ENCODE peak calls at places on chromosomes 5 and 9, in five cellular contexts. N, H, C, A and Z are unnamed samples.

GRCh38 chr5:5103249-5103648 is 36.9 kb upstream of the ADAMTS16 start:
- DNase-seq in C (no peak), H (no peak), N (no peak), A (no peak), Z (no peak)

GRCh38 chr9:89753472-89754055 is 148.8 kb downstream of the GADD45G start:
- DNase-seq in C (no peak), A (no peak), H (no peak), N (no peak), Z (no peak)

GRCh38 chr5:145991044-145991575 is 54.7 kb downstream of the SH3RF2 start:
- DNase-seq in N (no peak), A (no peak), H (no peak), C (no peak), Z (no peak)

GRCh38 chr5:124398471-124398870 is 348.0 kb downstream of the ZNF608 start:
- DNase-seq in C (no peak), H (no peak), N (no peak), A (no peak), Z (no peak)

GRCh38 chr9:134344068-134344820 is 18.0 kb downstream of the RXRA start:
- DNase-seq in N (no peak), H (no peak), C (no peak), A (no peak), Z (no peak)

GRCh38 chr5:72818866-72819534 is 2.5 kb downstream of the TNPO1 start:
- DNase-seq in A (peak), C (peak), H (peak), N (peak), Z (no peak)

GRCh38 chr9:99947395-99947794 is 40.9 kb downstream of the STX17 start:
- DNase-seq in C (no peak), H (no peak), N (no peak), A (no peak), Z (no peak)

GRCh38 chr5:178207917-178208280 is 3.6 kb downstream of the HNRNPAB start:
- DNase-seq in A (no peak), C (no peak), N (no peak), H (no peak), Z (no peak)

GRCh38 chr5:27821681-27822080 is 783.3 kb upstream of the CDH9 start:
- DNase-seq in A (no peak), H (no peak), C (no peak), N (no peak), Z (no peak)

GRCh38 chr5:168552146-168552545 is 23.0 kb downstream of the FBLL1 start:
- DNase-seq in N (no peak), C (no peak), A (no peak), H (no peak), Z (no peak)

GRCh38 chr5:175013251-175013650 is 288.9 kb downstream of the MSX2 start:
- DNase-seq in N (no peak), C (no peak), A (no peak), H (no peak), Z (no peak)

GRCh38 chr9:25397746-25398145 is 280.5 kb downstream of the TUSC1 start:
- DNase-seq in A (no peak), C (no peak), N (no peak), H (no peak), Z (no peak)

GRCh38 chr5:45696206-45696836 is at the start of gene HCN1:
- DNase-seq in A (peak), H (peak), C (no peak), N (no peak), Z (peak)

DNA sequence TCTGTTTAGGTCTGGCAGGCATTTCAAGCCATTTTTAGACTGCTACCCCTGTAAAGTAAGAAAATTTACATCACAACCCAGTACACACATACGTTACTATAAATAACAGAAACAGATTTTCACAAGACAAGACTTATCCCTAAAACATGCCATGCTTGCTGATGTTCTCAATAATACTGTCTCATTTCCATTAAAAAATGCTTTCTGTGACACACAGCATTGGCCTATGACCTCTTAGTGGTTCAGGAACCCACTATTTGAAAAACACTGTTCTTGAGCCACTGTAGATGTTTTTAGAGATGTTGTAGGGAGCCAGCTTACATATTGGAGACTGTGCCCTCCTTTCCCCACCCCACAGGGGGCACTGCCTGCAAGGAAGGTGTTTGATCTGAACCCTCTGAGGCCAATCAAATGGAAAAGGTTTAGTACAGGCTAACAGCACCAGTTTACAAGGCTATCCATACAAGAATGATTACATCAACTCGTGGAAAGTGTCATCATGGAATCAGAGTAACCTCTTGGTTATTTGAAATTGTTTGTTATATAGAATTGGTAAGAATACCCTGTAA is 30.8 kb downstream of the ZSWIM6 start:
- DNase-seq in C (no peak), A (no peak), H (no peak), N (no peak), Z (no peak)
- TF ChIP-seq CTCF in C (no peak), A (peak), H (no peak), N (no peak), Z (peak)

GRCh38 chr9:85332487-85332886 is 409.3 kb downstream of the AGTPBP1 start:
- DNase-seq in A (peak), N (no peak), H (no peak), C (no peak), Z (no peak)
- TF ChIP-seq CTCF in A (peak), N (no peak), H (no peak), C (no peak), Z (peak)

GRCh38 chr9:92682269-92682668 is 12.3 kb upstream of the IPPK start:
- DNase-seq in C (no peak), N (no peak), A (no peak), H (no peak), Z (peak)
- TF ChIP-seq CTCF in C (no peak), N (no peak), A (no peak), H (no peak), Z (no peak)

DNA sequence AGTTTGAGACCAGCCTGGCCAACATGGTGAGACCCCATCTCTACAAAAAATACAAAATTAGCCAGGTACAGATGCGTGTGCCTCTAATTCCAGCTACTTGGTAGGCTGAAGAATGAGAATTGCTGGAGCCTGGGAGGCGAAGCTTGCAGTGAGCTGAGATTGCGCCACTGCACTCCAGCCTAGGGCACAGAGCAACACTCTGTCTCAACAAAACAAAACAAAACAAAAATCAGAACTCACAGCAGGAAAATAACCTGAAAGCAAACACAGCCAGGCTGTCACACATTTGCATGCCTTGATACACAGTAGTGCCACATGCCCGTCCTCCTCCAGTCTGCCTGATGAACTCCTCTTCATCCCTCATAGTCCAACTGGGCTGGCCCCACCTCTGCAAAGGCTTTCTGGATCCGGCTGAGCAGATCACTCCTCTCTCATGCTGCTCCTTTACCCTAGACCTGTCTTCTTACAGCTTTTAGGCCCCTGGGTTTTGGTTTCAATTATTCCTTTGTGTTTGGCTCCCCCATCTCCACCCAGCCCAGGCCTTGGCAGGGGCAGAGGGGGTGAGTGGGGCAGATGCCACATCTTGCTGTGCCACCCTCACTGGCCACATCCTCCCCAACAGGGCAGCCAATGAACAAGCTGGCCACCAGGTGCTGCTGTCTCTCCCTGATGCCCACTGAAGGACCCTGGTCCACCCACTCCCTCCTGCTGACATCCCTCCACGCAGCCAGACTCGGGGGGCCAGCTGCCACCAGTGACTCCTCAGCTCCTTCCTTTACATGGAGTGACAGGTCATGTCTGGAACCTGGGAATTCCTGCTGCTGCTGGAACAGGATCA is 62.0 kb upstream of the GGTA1 start:
- DNase-seq in N (no peak), A (no peak), C (no peak), H (no peak), Z (no peak)
- TF ChIP-seq CTCF in N (no peak), A (no peak), C (no peak), H (no peak), Z (no peak)

GRCh38 chr5:1292139-1292538 is 2.7 kb downstream of the TERT start:
- DNase-seq in C (peak), H (no peak), A (no peak), N (no peak), Z (no peak)
- TF ChIP-seq CTCF in C (no peak), H (no peak), A (no peak), N (no peak), Z (no peak)

GRCh38 chr9:91946825-91947224 is 3.2 kb downstream of the ROR2 start:
- DNase-seq in N (no peak), A (no peak), H (no peak), C (no peak), Z (no peak)

GRCh38 chr9:91949293-91949945 is 609 bp downstream of the ROR2 start:
- DNase-seq in H (peak), C (peak), N (no peak), A (peak), Z (peak)

GRCh38 chr9:91948061-91948422 is 2.0 kb downstream of the ROR2 start:
- DNase-seq in A (peak), N (no peak), C (no peak), H (no peak), Z (peak)

GRCh38 chr9:91949946-91950664 is at the start of gene ROR2:
- DNase-seq in H (peak), A (peak), C (peak), N (peak), Z (peak)

DNA sequence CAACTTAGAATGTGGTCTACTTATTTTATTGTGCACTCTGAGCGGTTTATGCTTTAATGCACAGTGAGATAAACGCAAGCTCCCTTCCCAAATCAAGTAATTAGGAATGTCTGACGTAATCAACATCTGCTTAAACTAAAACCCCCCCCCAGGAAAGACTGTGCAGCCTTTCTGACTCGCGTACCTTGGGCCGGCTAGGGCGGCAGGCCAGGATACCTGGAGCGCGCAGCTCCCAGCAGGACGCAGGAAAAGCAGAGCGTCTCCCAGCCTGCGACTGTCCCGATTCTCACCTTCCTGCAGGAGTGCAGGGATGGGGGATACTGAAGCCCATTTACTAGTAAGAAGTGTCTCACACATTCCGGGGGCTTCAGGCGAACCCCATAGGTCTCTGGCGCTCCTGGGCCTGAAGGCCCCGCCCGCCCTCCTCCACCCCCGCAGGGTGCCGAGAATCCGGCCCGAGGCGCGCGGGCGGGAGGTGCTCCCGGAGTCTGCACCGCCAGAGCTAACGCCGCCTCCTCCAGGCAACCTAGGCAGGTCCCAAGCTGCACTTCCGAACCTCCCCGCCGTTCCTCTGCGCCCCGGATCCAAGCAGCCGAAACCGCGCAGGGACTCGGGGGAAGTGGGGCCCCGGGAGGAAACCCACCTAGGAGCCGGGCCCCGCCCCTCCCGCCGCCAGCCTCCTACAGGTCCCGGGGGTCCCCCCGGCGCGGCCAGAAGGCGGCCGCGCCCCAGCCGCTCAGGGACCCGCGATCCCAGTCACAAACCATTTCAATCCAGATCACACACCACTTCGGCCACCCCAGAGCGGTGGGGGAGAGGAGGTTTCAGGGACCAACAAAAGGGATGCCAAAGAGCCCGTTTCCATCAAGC is 1.4 kb downstream of the ROR2 start:
- DNase-seq in H (peak), A (peak), C (peak), N (no peak), Z (peak)
- TF ChIP-seq CTCF in H (no peak), A (peak), C (no peak), N (no peak), Z (peak)

GRCh38 chr5:135059000-135059923 is 25.2 kb upstream of the PITX1 start:
- DNase-seq in N (no peak), A (no peak), C (no peak), H (no peak), Z (no peak)
- TF ChIP-seq CTCF in N (no peak), A (no peak), C (no peak), H (no peak), Z (no peak)